ENCODE peak calls at places on chromosome 4, in eight cellular contexts. A is caudate nucleus; K is T-helper 17 cell; I is HepG2; P is stromal cell of bone marrow; S is effector memory CD4-positive, alpha-beta T cell; Y is GM12865; L is HEK293T. C is an unnamed sample.

GRCh38 chr4:129565214-129565613 is 469.3 kb downstream of the C4orf33 start:
- DNase-seq in S (no peak), K (no peak), P (no peak), I (no peak), L (no peak), A (no peak), Y (no peak), C (no peak)

GRCh38 chr4:152894673-152895072 is 41.5 kb upstream of the FHDC1 start:
- DNase-seq in Y (no peak), I (no peak), L (no peak), K (no peak), A (no peak), P (peak), S (no peak), C (no peak)

GRCh38 chr4:141645611-141646340 is 9.4 kb downstream of the IL15 start:
- DNase-seq in Y (no peak), S (no peak), L (no peak), K (no peak), A (no peak), P (peak), I (no peak), C (no peak)

GRCh38 chr4:2535386-2536192 is 858 bp upstream of the FAM193A start:
- DNase-seq in P (peak), Y (peak), S (no peak), K (peak), I (peak), L (peak), A (peak), C (peak)

GRCh38 chr4:80186666-80187065 is 10.6 kb upstream of the PRDM8 start:
- DNase-seq in A (no peak), K (no peak), L (no peak), Y (no peak), P (no peak), S (no peak), I (no peak), C (no peak)

GRCh38 chr4:183074288-183074990 is 24.6 kb upstream of the WWC2 start:
- DNase-seq in K (no peak), Y (no peak), I (peak), L (no peak), P (no peak), A (no peak), S (no peak), C (no peak)

GRCh38 chr4:78659264-78659663 is 107.7 kb downstream of the ANXA3 start:
- DNase-seq in S (no peak), L (no peak), A (no peak), I (no peak), K (no peak), Y (no peak), P (no peak), C (no peak)

GRCh38 chr4:83890231-83890630 is 354.3 kb downstream of the GPAT3 start:
- DNase-seq in Y (no peak), S (no peak), P (no peak), K (no peak), A (no peak), I (no peak), L (no peak), C (no peak)

GRCh38 chr4:101806914-101807313 is 16.4 kb downstream of the BANK1 start:
- DNase-seq in L (peak), P (peak), K (no peak), I (no peak), S (no peak), A (no peak), Y (peak), C (no peak)

GRCh38 chr4:79249879-79250503 is 75.9 kb downstream of the NAA11 start:
- DNase-seq in K (no peak), L (no peak), I (no peak), Y (no peak), S (no peak), P (no peak), A (no peak), C (peak)

GRCh38 chr4:4864940-4865704 is 5.7 kb downstream of the MSX1 start:
- DNase-seq in S (no peak), L (no peak), Y (no peak), I (no peak), A (no peak), K (no peak), P (no peak), C (no peak)

GRCh38 chr4:39732728-39733127 is 34.8 kb downstream of the UBE2K start:
- DNase-seq in I (no peak), P (peak), K (no peak), Y (peak), L (no peak), A (no peak), S (no peak), C (peak)

GRCh38 chr4:71081192-71081591 is 87.7 kb downstream of the DCK start:
- DNase-seq in L (no peak), K (no peak), I (no peak), S (no peak), A (no peak), P (no peak), Y (no peak), C (no peak)

GRCh38 chr4:136055360-136055759 is 1476.9 kb downstream of the PCDH18 start:
- DNase-seq in P (no peak), A (no peak), L (no peak), Y (no peak), K (no peak), S (no peak), I (no peak), C (no peak)

GRCh38 chr4:59818656-59819055 is 1381.5 kb upstream of the ADGRL3 start:
- DNase-seq in L (no peak), Y (peak), I (no peak), P (no peak), K (no peak), A (no peak), S (no peak), C (no peak)

GRCh38 chr4:151690884-151691283 is 69.9 kb downstream of the GATB start:
- DNase-seq in K (no peak), P (no peak), S (no peak), L (no peak), A (no peak), I (no peak), Y (no peak), C (no peak)

GRCh38 chr4:101597204-101597603 is 193.3 kb upstream of the BANK1 start:
- DNase-seq in Y (peak), K (no peak), P (no peak), A (no peak), S (no peak), L (no peak), I (no peak), C (peak)

GRCh38 chr4:185878633-185879032 is 66.6 kb upstream of the SORBS2 start:
- DNase-seq in A (no peak), Y (no peak), L (no peak), I (no peak), K (no peak), S (no peak), P (no peak), C (no peak)

GRCh38 chr4:123919576-123920098 is 523.0 kb downstream of the SPRY1 start:
- DNase-seq in Y (no peak), S (no peak), P (no peak), A (no peak), K (no peak), I (no peak), L (no peak), C (no peak)

GRCh38 chr4:149164282-149164681 is 651.4 kb downstream of the IQCM start:
- DNase-seq in Y (no peak), L (no peak), P (peak), I (no peak), S (no peak), A (no peak), K (no peak), C (no peak)

GRCh38 chr4:181595711-181596110 is 647.5 kb upstream of the TENM3 start:
- DNase-seq in Y (no peak), K (no peak), I (no peak), S (no peak), P (no peak), A (no peak), L (no peak), C (no peak)

GRCh38 chr4:77920371-77920770 is 57.7 kb downstream of the MRPL1 start:
- DNase-seq in L (no peak), Y (no peak), P (no peak), I (no peak), A (no peak), S (no peak), K (no peak), C (no peak)

GRCh38 chr4:97150966-97151365 is 992.3 kb downstream of the STPG2 start:
- DNase-seq in I (no peak), P (no peak), L (no peak), K (no peak), S (no peak), A (no peak), Y (no peak), C (no peak)

GRCh38 chr4:14607001-14607400 is 395.3 kb upstream of the CPEB2 start:
- DNase-seq in P (no peak), Y (no peak), A (no peak), S (no peak), I (no peak), K (no peak), L (no peak), C (no peak)

GRCh38 chr4:173769568-173769967 is 239.5 kb upstream of the HAND2 start:
- DNase-seq in P (no peak), L (no peak), I (no peak), A (no peak), Y (no peak), K (no peak), S (no peak), C (no peak)

GRCh38 chr4:82515705-82516104 is 46.1 kb downstream of the TMEM150C start:
- DNase-seq in I (no peak), P (peak), L (no peak), K (no peak), A (peak), S (no peak), Y (no peak), C (no peak)

GRCh38 chr4:148857234-148857972 is 415.2 kb upstream of the NR3C2 start:
- DNase-seq in A (no peak), I (no peak), K (no peak), P (no peak), Y (no peak), S (no peak), L (no peak), C (no peak)

C was measured in T-helper 2 cell.